ENCODE peak calls at places on chromosomes 3 and 15, in nine cellular contexts. One of them, this sample, is unnamed.

GRCh38 chr3:119018690-119019463 is 15.8 kb downstream of the IGSF11 start:
- DNase-seq in uterus: no peak
- DNase-seq in left ventricle myocardium inferior: peak
- DNase-seq in foreskin fibroblast: no peak
- DNase-seq in ovary: no peak
- DNase-seq in vagina: no peak
- DNase-seq in thoracic aorta: no peak
- DNase-seq in sigmoid colon: no peak
- DNase-seq in K562: no peak
- DNase-seq in this sample: no peak

GRCh38 chr15:68389041-68389930 is 42.7 kb downstream of the ITGA11 start:
- DNase-seq in sigmoid colon: peak
- DNase-seq in foreskin fibroblast: no peak
- DNase-seq in left ventricle myocardium inferior: no peak
- DNase-seq in thoracic aorta: no peak
- DNase-seq in ovary: peak
- DNase-seq in uterus: peak
- DNase-seq in K562: no peak
- DNase-seq in vagina: peak
- DNase-seq in this sample: no peak

GRCh38 chr3:50971487-50971924 is 296.8 kb downstream of the DOCK3 start:
- DNase-seq in sigmoid colon: no peak
- DNase-seq in foreskin fibroblast: peak
- DNase-seq in K562: peak
- DNase-seq in uterus: no peak
- DNase-seq in ovary: no peak
- DNase-seq in left ventricle myocardium inferior: no peak
- DNase-seq in vagina: no peak
- DNase-seq in thoracic aorta: no peak
- DNase-seq in this sample: no peak

GRCh38 chr15:58453931-58454793 is 22.4 kb downstream of the LIPC start:
- DNase-seq in vagina: no peak
- DNase-seq in uterus: no peak
- DNase-seq in foreskin fibroblast: peak
- DNase-seq in K562: peak
- DNase-seq in left ventricle myocardium inferior: no peak
- DNase-seq in ovary: no peak
- DNase-seq in thoracic aorta: no peak
- DNase-seq in sigmoid colon: peak
- DNase-seq in this sample: no peak

GRCh38 chr3:12476238-12476897 is 7.9 kb upstream of the TSEN2 start:
- DNase-seq in ovary: no peak
- DNase-seq in left ventricle myocardium inferior: no peak
- DNase-seq in uterus: no peak
- DNase-seq in K562: no peak
- DNase-seq in sigmoid colon: peak
- DNase-seq in thoracic aorta: no peak
- DNase-seq in vagina: no peak
- DNase-seq in foreskin fibroblast: peak
- DNase-seq in this sample: no peak

GRCh38 chr3:59150039-59150438 is 100.2 kb upstream of the CFAP20DC start:
- DNase-seq in thoracic aorta: no peak
- DNase-seq in sigmoid colon: no peak
- DNase-seq in foreskin fibroblast: no peak
- DNase-seq in K562: no peak
- DNase-seq in ovary: no peak
- DNase-seq in left ventricle myocardium inferior: no peak
- DNase-seq in vagina: no peak
- DNase-seq in uterus: no peak
- DNase-seq in this sample: no peak

GRCh38 chr3:82891028-82891427 is 1129.6 kb upstream of the GBE1 start:
- DNase-seq in K562: no peak
- DNase-seq in ovary: no peak
- DNase-seq in left ventricle myocardium inferior: no peak
- DNase-seq in uterus: no peak
- DNase-seq in sigmoid colon: no peak
- DNase-seq in thoracic aorta: no peak
- DNase-seq in vagina: no peak
- DNase-seq in foreskin fibroblast: no peak
- DNase-seq in this sample: no peak

GRCh38 chr3:32366638-32367368 is 24.9 kb upstream of the CMTM7 start:
- DNase-seq in vagina: no peak
- DNase-seq in ovary: no peak
- DNase-seq in sigmoid colon: no peak
- DNase-seq in left ventricle myocardium inferior: no peak
- DNase-seq in foreskin fibroblast: peak
- DNase-seq in uterus: no peak
- DNase-seq in thoracic aorta: no peak
- DNase-seq in K562: no peak
- DNase-seq in this sample: no peak

GRCh38 chr3:69079269-69080159 is 651 bp downstream of the UBA3 start:
- DNase-seq in vagina: no peak
- DNase-seq in K562: peak
- DNase-seq in ovary: no peak
- DNase-seq in sigmoid colon: no peak
- DNase-seq in left ventricle myocardium inferior: no peak
- DNase-seq in foreskin fibroblast: peak
- DNase-seq in uterus: no peak
- DNase-seq in thoracic aorta: no peak
- DNase-seq in this sample: no peak

GRCh38 chr3:78754066-78754743 is 1013.6 kb downstream of the ROBO1 start:
- DNase-seq in left ventricle myocardium inferior: no peak
- DNase-seq in thoracic aorta: no peak
- DNase-seq in K562: no peak
- DNase-seq in foreskin fibroblast: peak
- DNase-seq in ovary: no peak
- DNase-seq in vagina: no peak
- DNase-seq in uterus: no peak
- DNase-seq in sigmoid colon: no peak
- DNase-seq in this sample: no peak

GRCh38 chr3:127629462-127630403 is 748 bp downstream of the PODXL2 start:
- DNase-seq in K562: peak
- DNase-seq in sigmoid colon: no peak
- DNase-seq in vagina: no peak
- DNase-seq in thoracic aorta: no peak
- DNase-seq in ovary: no peak
- DNase-seq in left ventricle myocardium inferior: no peak
- DNase-seq in foreskin fibroblast: peak
- DNase-seq in uterus: no peak
- DNase-seq in this sample: no peak

GRCh38 chr15:68436680-68437079 is 4.7 kb upstream of the ITGA11 start:
- DNase-seq in uterus: no peak
- DNase-seq in foreskin fibroblast: no peak
- DNase-seq in sigmoid colon: no peak
- DNase-seq in K562: no peak
- DNase-seq in left ventricle myocardium inferior: no peak
- DNase-seq in vagina: peak
- DNase-seq in ovary: no peak
- DNase-seq in thoracic aorta: no peak
- DNase-seq in this sample: no peak

GRCh38 chr15:75203017-75203907 is 1.6 kb downstream of the C15orf39 start:
- DNase-seq in left ventricle myocardium inferior: no peak
- DNase-seq in foreskin fibroblast: peak
- DNase-seq in vagina: no peak
- DNase-seq in ovary: no peak
- DNase-seq in K562: peak
- DNase-seq in thoracic aorta: no peak
- DNase-seq in uterus: no peak
- DNase-seq in sigmoid colon: no peak
- DNase-seq in this sample: no peak

GRCh38 chr15:68617777-68618176 is 39.0 kb downstream of the CORO2B start:
- DNase-seq in left ventricle myocardium inferior: no peak
- DNase-seq in ovary: no peak
- DNase-seq in sigmoid colon: no peak
- DNase-seq in foreskin fibroblast: no peak
- DNase-seq in vagina: no peak
- DNase-seq in uterus: no peak
- DNase-seq in thoracic aorta: no peak
- DNase-seq in K562: no peak
- DNase-seq in this sample: no peak

GRCh38 chr15:100100926-100101325 is 240.8 kb downstream of the ADAMTS17 start:
- DNase-seq in K562: no peak
- DNase-seq in vagina: no peak
- DNase-seq in thoracic aorta: no peak
- DNase-seq in uterus: no peak
- DNase-seq in sigmoid colon: peak
- DNase-seq in ovary: no peak
- DNase-seq in left ventricle myocardium inferior: no peak
- DNase-seq in foreskin fibroblast: no peak
- DNase-seq in this sample: no peak

GRCh38 chr3:49724586-49724985 is 835 bp upstream of the GMPPB start:
- DNase-seq in vagina: no peak
- DNase-seq in K562: no peak
- DNase-seq in foreskin fibroblast: peak
- DNase-seq in left ventricle myocardium inferior: peak
- DNase-seq in sigmoid colon: peak
- DNase-seq in ovary: no peak
- DNase-seq in uterus: peak
- DNase-seq in thoracic aorta: no peak
- DNase-seq in this sample: peak

GRCh38 chr3:126474498-126475410 is 937 bp downstream of the ZXDC start:
- DNase-seq in thoracic aorta: no peak
- DNase-seq in ovary: peak
- DNase-seq in foreskin fibroblast: peak
- DNase-seq in K562: peak
- DNase-seq in uterus: peak
- DNase-seq in vagina: no peak
- DNase-seq in sigmoid colon: peak
- DNase-seq in left ventricle myocardium inferior: no peak
- DNase-seq in this sample: peak

GRCh38 chr15:41971089-41971892 is 1.1 kb downstream of the EHD4 start:
- DNase-seq in left ventricle myocardium inferior: peak
- DNase-seq in vagina: peak
- DNase-seq in thoracic aorta: peak
- DNase-seq in sigmoid colon: peak
- DNase-seq in foreskin fibroblast: peak
- DNase-seq in ovary: peak
- DNase-seq in uterus: peak
- DNase-seq in K562: peak
- DNase-seq in this sample: no peak
- H3K4me3 ChIP-seq in left ventricle myocardium inferior: peak
- H3K4me3 ChIP-seq in vagina: peak
- H3K4me3 ChIP-seq in thoracic aorta: peak
- H3K4me3 ChIP-seq in sigmoid colon: peak
- H3K4me3 ChIP-seq in foreskin fibroblast: peak
- H3K4me3 ChIP-seq in ovary: peak
- H3K4me3 ChIP-seq in uterus: peak
- H3K4me3 ChIP-seq in K562: peak
- H3K4me3 ChIP-seq in this sample: peak

DNA sequence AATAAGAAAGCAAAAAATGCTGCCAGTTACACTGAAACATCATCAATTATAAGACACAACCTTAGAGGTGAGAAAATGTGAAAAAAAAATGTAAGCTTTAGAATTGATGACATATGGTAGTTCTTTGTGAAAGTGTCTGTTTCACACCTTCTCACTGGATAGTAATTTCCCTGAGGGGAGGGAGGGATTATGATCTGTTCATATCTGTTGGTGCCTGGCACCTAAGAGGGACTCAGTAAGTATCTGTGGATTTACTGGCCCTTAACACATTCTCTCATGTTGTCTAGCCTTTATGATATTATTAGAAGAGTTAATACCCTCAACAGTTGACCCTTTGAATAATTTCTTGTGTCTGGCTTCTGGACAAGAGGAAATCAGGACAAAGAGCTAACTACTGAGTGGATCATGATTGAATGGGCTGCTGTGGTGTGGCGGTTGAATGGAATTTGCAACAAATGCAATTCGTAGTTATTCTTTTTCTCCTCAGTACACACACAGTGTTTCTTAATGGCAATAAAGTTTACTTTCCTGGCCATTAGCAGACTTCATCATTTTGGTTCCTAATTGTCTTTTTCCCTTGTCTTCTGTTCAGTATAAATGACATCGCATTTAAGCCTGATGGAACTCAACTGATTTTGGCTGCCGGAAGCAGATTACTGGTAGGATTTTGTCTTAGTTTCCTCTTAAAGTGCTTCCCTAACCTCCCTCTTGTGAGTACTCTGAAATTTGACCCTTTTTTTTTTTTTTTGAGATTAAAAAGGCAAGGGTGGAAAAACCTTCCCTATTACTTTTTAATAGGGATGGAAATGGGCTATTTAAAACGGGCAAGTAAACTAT is 9.5 kb downstream of the IFT122 start:
- DNase-seq in uterus: no peak
- DNase-seq in K562: peak
- DNase-seq in thoracic aorta: no peak
- DNase-seq in left ventricle myocardium inferior: no peak
- DNase-seq in ovary: no peak
- DNase-seq in foreskin fibroblast: no peak
- DNase-seq in sigmoid colon: no peak
- DNase-seq in vagina: no peak
- DNase-seq in this sample: no peak
- H3K4me3 ChIP-seq in uterus: no peak
- H3K4me3 ChIP-seq in K562: no peak
- H3K4me3 ChIP-seq in thoracic aorta: no peak
- H3K4me3 ChIP-seq in left ventricle myocardium inferior: no peak
- H3K4me3 ChIP-seq in ovary: no peak
- H3K4me3 ChIP-seq in foreskin fibroblast: no peak
- H3K4me3 ChIP-seq in sigmoid colon: no peak
- H3K4me3 ChIP-seq in vagina: no peak
- H3K4me3 ChIP-seq in this sample: no peak

GRCh38 chr15:84775867-84776449 is 27.6 kb downstream of the ZNF592 start:
- DNase-seq in vagina: no peak
- DNase-seq in K562: no peak
- DNase-seq in sigmoid colon: no peak
- DNase-seq in ovary: no peak
- DNase-seq in uterus: no peak
- DNase-seq in thoracic aorta: no peak
- DNase-seq in left ventricle myocardium inferior: no peak
- DNase-seq in foreskin fibroblast: no peak
- DNase-seq in this sample: peak
- H3K4me3 ChIP-seq in vagina: no peak
- H3K4me3 ChIP-seq in K562: no peak
- H3K4me3 ChIP-seq in sigmoid colon: no peak
- H3K4me3 ChIP-seq in ovary: no peak
- H3K4me3 ChIP-seq in uterus: no peak
- H3K4me3 ChIP-seq in thoracic aorta: no peak
- H3K4me3 ChIP-seq in left ventricle myocardium inferior: no peak
- H3K4me3 ChIP-seq in foreskin fibroblast: no peak
- H3K4me3 ChIP-seq in this sample: no peak

GRCh38 chr3:152270944-152271343 is 2.2 kb downstream of the MBNL1 start:
- DNase-seq in uterus: no peak
- DNase-seq in vagina: no peak
- DNase-seq in thoracic aorta: no peak
- DNase-seq in left ventricle myocardium inferior: no peak
- DNase-seq in foreskin fibroblast: no peak
- DNase-seq in ovary: no peak
- DNase-seq in K562: no peak
- DNase-seq in sigmoid colon: no peak
- DNase-seq in this sample: no peak
- H3K4me3 ChIP-seq in uterus: peak
- H3K4me3 ChIP-seq in vagina: peak
- H3K4me3 ChIP-seq in thoracic aorta: peak
- H3K4me3 ChIP-seq in left ventricle myocardium inferior: peak
- H3K4me3 ChIP-seq in foreskin fibroblast: peak
- H3K4me3 ChIP-seq in ovary: peak
- H3K4me3 ChIP-seq in K562: peak
- H3K4me3 ChIP-seq in sigmoid colon: peak
- H3K4me3 ChIP-seq in this sample: no peak